ENCODE peak calls at places on chromosomes 11 and 22, in four cellular contexts. One of them, this sample, is unnamed.

GRCh38 chr22:21447694-21448402 is 19.3 kb upstream of the TMEM191C start:
- DNase-seq in nephron progenitor cell: no peak
- DNase-seq in ecto neural progenitor cell: no peak
- DNase-seq in Right ventricle myocardium inferior: no peak
- DNase-seq in this sample: no peak

GRCh38 chr11:112229746-112230433 is 3.7 kb downstream of the PTS start:
- DNase-seq in ecto neural progenitor cell: no peak
- DNase-seq in Right ventricle myocardium inferior: no peak
- DNase-seq in nephron progenitor cell: no peak
- DNase-seq in this sample: no peak

GRCh38 chr11:87722756-87723599 is 452.3 kb downstream of the RAB38 start:
- DNase-seq in nephron progenitor cell: peak
- DNase-seq in ecto neural progenitor cell: no peak
- DNase-seq in Right ventricle myocardium inferior: no peak
- DNase-seq in this sample: no peak

GRCh38 chr11:118530683-118531596 is at the start of gene TMEM25:
- DNase-seq in nephron progenitor cell: peak
- DNase-seq in ecto neural progenitor cell: peak
- DNase-seq in Right ventricle myocardium inferior: peak
- DNase-seq in this sample: peak

GRCh38 chr22:44245867-44246266 is 65.1 kb downstream of the PARVG start:
- DNase-seq in Right ventricle myocardium inferior: no peak
- DNase-seq in ecto neural progenitor cell: no peak
- DNase-seq in nephron progenitor cell: no peak
- DNase-seq in this sample: no peak

GRCh38 chr22:37334859-37335818 is 52.8 kb downstream of the CYTH4 start:
- DNase-seq in ecto neural progenitor cell: peak
- DNase-seq in nephron progenitor cell: peak
- DNase-seq in Right ventricle myocardium inferior: peak
- DNase-seq in this sample: no peak

GRCh38 chr11:128420277-128420676 is 167.1 kb downstream of the ETS1 start:
- DNase-seq in Right ventricle myocardium inferior: no peak
- DNase-seq in nephron progenitor cell: peak
- DNase-seq in ecto neural progenitor cell: no peak
- DNase-seq in this sample: no peak

GRCh38 chr11:27837895-27838563 is 137.8 kb upstream of the BDNF start:
- DNase-seq in ecto neural progenitor cell: no peak
- DNase-seq in Right ventricle myocardium inferior: no peak
- DNase-seq in nephron progenitor cell: no peak
- DNase-seq in this sample: no peak

GRCh38 chr11:111064118-111064517 is 181.4 kb upstream of the POU2AF2 start:
- DNase-seq in nephron progenitor cell: no peak
- DNase-seq in ecto neural progenitor cell: no peak
- DNase-seq in Right ventricle myocardium inferior: no peak
- DNase-seq in this sample: no peak

GRCh38 chr11:67353317-67354313 is at the start of gene POLD4:
- DNase-seq in ecto neural progenitor cell: peak
- DNase-seq in nephron progenitor cell: peak
- DNase-seq in Right ventricle myocardium inferior: peak
- DNase-seq in this sample: peak

GRCh38 chr11:68913188-68913587 is 9.5 kb downstream of the IGHMBP2 start:
- DNase-seq in Right ventricle myocardium inferior: no peak
- DNase-seq in ecto neural progenitor cell: no peak
- DNase-seq in nephron progenitor cell: no peak
- DNase-seq in this sample: no peak

GRCh38 chr11:19753451-19754041 is 40.9 kb downstream of the NAV2 start:
- DNase-seq in nephron progenitor cell: no peak
- DNase-seq in Right ventricle myocardium inferior: no peak
- DNase-seq in ecto neural progenitor cell: no peak
- DNase-seq in this sample: no peak

GRCh38 chr22:37420656-37421467 is 6.4 kb downstream of the ELFN2 start:
- DNase-seq in nephron progenitor cell: no peak
- DNase-seq in ecto neural progenitor cell: no peak
- DNase-seq in Right ventricle myocardium inferior: no peak
- DNase-seq in this sample: no peak

GRCh38 chr11:122600290-122600689 is 55.2 kb upstream of the UBASH3B start:
- DNase-seq in Right ventricle myocardium inferior: no peak
- DNase-seq in ecto neural progenitor cell: no peak
- DNase-seq in nephron progenitor cell: no peak
- DNase-seq in this sample: no peak

GRCh38 chr11:77611921-77612320 is 22.2 kb downstream of the AQP11 start:
- DNase-seq in Right ventricle myocardium inferior: no peak
- DNase-seq in nephron progenitor cell: no peak
- DNase-seq in ecto neural progenitor cell: no peak
- DNase-seq in this sample: no peak

GRCh38 chr11:70428701-70429427 is 30.5 kb downstream of the CTTN start:
- DNase-seq in nephron progenitor cell: no peak
- DNase-seq in Right ventricle myocardium inferior: no peak
- DNase-seq in ecto neural progenitor cell: no peak
- DNase-seq in this sample: no peak

GRCh38 chr22:30021881-30022619 is 58.2 kb upstream of the HORMAD2 start:
- DNase-seq in nephron progenitor cell: no peak
- DNase-seq in Right ventricle myocardium inferior: no peak
- DNase-seq in ecto neural progenitor cell: no peak
- DNase-seq in this sample: no peak

GRCh38 chr11:36976740-36977139 is 378.7 kb upstream of the RAG2 start:
- DNase-seq in nephron progenitor cell: no peak
- DNase-seq in ecto neural progenitor cell: no peak
- DNase-seq in Right ventricle myocardium inferior: peak
- DNase-seq in this sample: no peak

GRCh38 chr11:62613275-62613864 is 313 bp downstream of the ROM1 start:
- DNase-seq in Right ventricle myocardium inferior: no peak
- DNase-seq in nephron progenitor cell: peak
- DNase-seq in ecto neural progenitor cell: no peak
- DNase-seq in this sample: no peak

GRCh38 chr11:130574740-130575139 is 126.3 kb downstream of the ADAMTS15 start:
- DNase-seq in ecto neural progenitor cell: no peak
- DNase-seq in Right ventricle myocardium inferior: no peak
- DNase-seq in nephron progenitor cell: no peak
- DNase-seq in this sample: no peak

GRCh38 chr11:29333993-29334780 is 682.6 kb downstream of the KCNA4 start:
- DNase-seq in ecto neural progenitor cell: no peak
- DNase-seq in Right ventricle myocardium inferior: no peak
- DNase-seq in nephron progenitor cell: peak
- DNase-seq in this sample: no peak

GRCh38 chr11:85779956-85780640 is 30.8 kb downstream of the SYTL2 start:
- DNase-seq in nephron progenitor cell: peak
- DNase-seq in ecto neural progenitor cell: peak
- DNase-seq in Right ventricle myocardium inferior: no peak
- DNase-seq in this sample: no peak

This sample was measured in neural crest cell.